ENCODE peak calls at places on chromosomes 3 and 15, in eight cellular contexts. C, X, M, U, G, Z, A and O are unnamed samples.

GRCh38 chr15:82132742-82133141 is 86.9 kb upstream of the MEX3B start:
- DNase-seq in C (no peak), X (no peak), M (no peak), U (no peak), G (no peak), Z (peak; percentile 94), A (no peak), O (no peak)

GRCh38 chr15:88739541-88739940 is 63.7 kb upstream of the ACAN start:
- DNase-seq in C (no peak), X (no peak), M (no peak), U (no peak), G (no peak), Z (no peak), A (no peak), O (peak; percentile 59)

GRCh38 chr15:35470441-35470840 is 75.5 kb downstream of the DPH6 start:
- DNase-seq in C (no peak), X (no peak), M (no peak), U (no peak), G (no peak), Z (no peak), A (no peak), O (no peak)

GRCh38 chr3:43892535-43892934 is 201.8 kb downstream of the ABHD5 start:
- DNase-seq in C (peak; percentile 58), X (no peak), M (no peak), U (no peak), G (no peak), Z (no peak), A (no peak), O (no peak)

GRCh38 chr15:88708256-88709054 is 69.6 kb downstream of the ISG20 start:
- DNase-seq in C (no peak), X (no peak), M (no peak), U (no peak), G (no peak), Z (peak; percentile 74), A (peak; percentile 44), O (no peak)

GRCh38 chr3:12054245-12054644 is 50.1 kb downstream of the SYN2 start:
- DNase-seq in C (no peak), X (no peak), M (no peak), U (no peak), G (no peak), Z (peak; percentile 2), A (no peak), O (no peak)

GRCh38 chr3:171685116-171685895 is 125.0 kb downstream of the PLD1 start:
- DNase-seq in C (no peak), X (no peak), M (no peak), U (no peak), G (no peak), Z (no peak), A (no peak), O (no peak)

GRCh38 chr3:158106773-158107461 is 697 bp upstream of the SHOX2 start:
- DNase-seq in C (peak; percentile 43), X (no peak), M (peak; percentile 42), U (no peak), G (no peak), Z (peak; percentile 74), A (peak; percentile 61), O (no peak)

GRCh38 chr3:43206632-43207031 is 79.7 kb upstream of the SNRK start:
- DNase-seq in C (no peak), X (no peak), M (no peak), U (no peak), G (no peak), Z (no peak), A (no peak), O (no peak)

GRCh38 chr3:142976621-142977398 is 13.3 kb upstream of the PAQR9 start:
- DNase-seq in C (no peak), X (peak; percentile 61), M (no peak), U (peak; percentile 72), G (peak; percentile 28), Z (peak; percentile 98), A (no peak), O (no peak)

GRCh38 chr15:96058103-96058851 is 272.2 kb upstream of the NR2F2 start:
- DNase-seq in C (peak; percentile 47), X (no peak), M (no peak), U (no peak), G (no peak), Z (no peak), A (no peak), O (no peak)

GRCh38 chr3:23546186-23546585 is 259.6 kb upstream of the UBE2E1 start:
- DNase-seq in C (no peak), X (no peak), M (no peak), U (no peak), G (no peak), Z (no peak), A (no peak), O (no peak)

GRCh38 chr3:156643729-156644389 is 30.5 kb upstream of the TIPARP start:
- DNase-seq in C (peak; percentile 29), X (no peak), M (no peak), U (no peak), G (no peak), Z (no peak), A (no peak), O (no peak)

GRCh38 chr3:183790700-183791099 is 34.7 kb downstream of the MAP6D1 start:
- DNase-seq in C (no peak), X (no peak), M (no peak), U (no peak), G (no peak), Z (no peak), A (no peak), O (no peak)

GRCh38 chr3:119636194-119636593 is 24.2 kb downstream of the POPDC2 start:
- DNase-seq in C (no peak), X (no peak), M (no peak), U (no peak), G (no peak), Z (peak; percentile 36), A (no peak), O (no peak)

GRCh38 chr15:63476229-63476632 is 28.2 kb upstream of the USP3 start:
- DNase-seq in C (no peak), X (peak; percentile 65), M (no peak), U (no peak), G (no peak), Z (peak; percentile 97), A (no peak), O (no peak)

GRCh38 chr15:50888054-50888453 is 20.4 kb upstream of the AP4E1 start:
- DNase-seq in C (no peak), X (no peak), M (no peak), U (no peak), G (no peak), Z (no peak), A (no peak), O (no peak)

GRCh38 chr15:23422946-23423708 is 23.9 kb downstream of the GOLGA6L2 start:
- DNase-seq in C (no peak), X (no peak), M (no peak), U (no peak), G (no peak), Z (no peak), A (no peak), O (no peak)

GRCh38 chr15:77608774-77609173 is 23.9 kb downstream of the LINGO1 start:
- DNase-seq in C (no peak), X (no peak), M (no peak), U (no peak), G (no peak), Z (peak; percentile 22), A (no peak), O (no peak)

GRCh38 chr3:8282541-8283165 is 219.0 kb upstream of the LMCD1 start:
- DNase-seq in C (no peak), X (no peak), M (no peak), U (no peak), G (no peak), Z (no peak), A (no peak), O (no peak)

GRCh38 chr3:8280161-8280560 is 221.5 kb upstream of the LMCD1 start:
- DNase-seq in C (no peak), X (no peak), M (no peak), U (no peak), G (no peak), Z (no peak), A (no peak), O (no peak)

GRCh38 chr3:8283180-8283579 is 218.4 kb upstream of the LMCD1 start:
- DNase-seq in C (no peak), X (no peak), M (no peak), U (no peak), G (no peak), Z (no peak), A (no peak), O (no peak)

GRCh38 chr3:8279476-8279875 is 222.1 kb upstream of the LMCD1 start:
- DNase-seq in C (no peak), X (no peak), M (no peak), U (no peak), G (no peak), Z (no peak), A (no peak), O (no peak)

GRCh38 chr3:8278448-8278847 is 223.2 kb upstream of the LMCD1 start:
- DNase-seq in C (no peak), X (peak; percentile 7), M (no peak), U (no peak), G (no peak), Z (no peak), A (no peak), O (no peak)
- TF ChIP-seq CTCF in C (no peak), X (peak; percentile 19), M (no peak), U (no peak), G (no peak), Z (no peak), A (no peak), O (no peak)

GRCh38 chr3:38950000-38950399 is 101.7 kb downstream of the SCN11A start:
- DNase-seq in C (no peak), X (no peak), M (no peak), U (no peak), G (no peak), Z (no peak), A (no peak), O (no peak)
- TF ChIP-seq CTCF in C (no peak), X (no peak), M (no peak), U (no peak), G (no peak), Z (no peak), A (no peak), O (no peak)

DNA sequence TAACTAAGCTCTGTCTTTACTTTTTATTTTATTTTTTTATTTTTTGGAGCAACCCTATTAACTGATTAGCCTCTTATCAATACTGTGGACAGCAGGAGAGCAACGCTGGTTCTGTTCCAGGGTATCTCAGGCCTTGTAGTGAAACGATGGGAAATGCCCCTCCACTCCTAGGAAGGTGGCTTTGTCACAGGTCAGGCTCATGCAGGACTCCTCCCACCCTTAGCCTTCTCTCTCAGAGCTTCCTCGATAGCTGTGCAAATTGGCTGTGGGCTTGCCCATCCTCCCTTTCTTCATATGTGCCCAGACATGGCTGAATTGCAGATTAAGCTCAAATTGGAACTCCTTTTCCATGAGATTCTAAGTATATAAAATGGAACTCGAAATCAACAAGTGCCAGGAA is 38.6 kb downstream of the TMEM41A start:
- DNase-seq in C (no peak), X (no peak), M (no peak), U (no peak), G (no peak), Z (no peak), A (no peak), O (no peak)
- TF ChIP-seq CTCF in C (no peak), X (no peak), M (no peak), U (no peak), G (no peak), Z (no peak), A (no peak), O (no peak)

DNA sequence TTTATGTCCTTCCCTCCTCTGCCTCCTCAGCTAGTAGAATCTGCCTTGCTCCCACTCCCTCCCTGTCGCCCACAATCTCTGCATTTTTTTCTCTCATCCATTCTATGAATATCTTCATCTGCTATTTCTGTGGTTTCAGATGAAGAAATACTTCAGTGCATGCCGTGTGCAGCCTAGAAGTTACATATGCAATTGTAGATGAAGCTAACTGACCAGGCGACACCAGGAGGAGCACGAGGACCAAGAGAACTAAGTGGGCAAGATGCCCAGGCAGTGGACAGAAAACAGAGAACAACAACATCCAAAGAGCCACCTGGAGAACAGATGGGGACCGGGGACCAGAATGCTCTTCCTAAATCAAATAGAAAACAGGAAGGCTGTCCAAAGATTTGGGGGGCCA is 121.4 kb upstream of the ATP11B start:
- DNase-seq in C (no peak), X (no peak), M (no peak), U (no peak), G (no peak), Z (peak; percentile 1), A (no peak), O (no peak)
- TF ChIP-seq CTCF in C (no peak), X (no peak), M (no peak), U (no peak), G (no peak), Z (no peak), A (no peak), O (no peak)